ENCODE peak calls at places on chromosomes 4 and X, in ten cellular contexts. T is neural progenitor cell; Q is heart left ventricle; A is right cardiac atrium; E is WERI-Rb-1; B is GM23248; N is esophagus squamous epithelium; M is mesenchymal stem cell; X is heart right ventricle; J is CD8-positive, alpha-beta memory T cell. K is an unnamed sample. For H3K9me3, the result is how much of the 10 kb centered on the place peaks cover.

GRCh38 chr4:81375745-81376144 is 96.0 kb downstream of the RASGEF1B start:
- DNase-seq in T (no peak), Q (no peak), A (no peak), E (no peak), B (no peak), N (no peak), M (no peak), X (no peak), J (no peak), K (no peak)

GRCh38 chr4:80592950-80593349 is 257.4 kb downstream of the CFAP299 start:
- DNase-seq in T (peak), Q (no peak), A (no peak), E (no peak), B (no peak), N (no peak), M (no peak), X (no peak), J (no peak), K (no peak)

GRCh38 chrX:153608821-153609220 is 9.9 kb upstream of the CCNQ start:
- DNase-seq in T (no peak), Q (no peak), A (no peak), E (no peak), B (peak), N (no peak), M (no peak), X (no peak), J (no peak), K (no peak)

GRCh38 chr4:3321295-3321889 is 28.6 kb downstream of the RGS12 start:
- DNase-seq in T (no peak), Q (peak), A (peak), E (no peak), B (peak), N (no peak), M (no peak), X (peak), J (no peak), K (no peak)

GRCh38 chr4:38138363-38138762 is 178.2 kb downstream of the PTTG2 start:
- DNase-seq in T (no peak), Q (no peak), A (no peak), E (no peak), B (no peak), N (no peak), M (no peak), X (no peak), J (no peak), K (no peak)

GRCh38 chr4:78673258-78673817 is 102.8 kb upstream of the BMP2K start:
- DNase-seq in T (no peak), Q (no peak), A (no peak), E (no peak), B (no peak), N (no peak), M (no peak), X (no peak), J (no peak), K (no peak)

GRCh38 chr4:146520894-146521542 is 722 bp downstream of the SLC10A7 start:
- DNase-seq in T (peak), Q (no peak), A (no peak), E (no peak), B (peak), N (no peak), M (peak), X (no peak), J (peak), K (no peak)

GRCh38 chr4:15232725-15233597 is 194.9 kb upstream of the C1QTNF7 start:
- DNase-seq in T (no peak), Q (no peak), A (peak), E (peak), B (peak), N (no peak), M (peak), X (no peak), J (no peak), K (no peak)

GRCh38 chr4:187389420-187389819 is 606.2 kb upstream of the ZFP42 start:
- DNase-seq in T (no peak), Q (no peak), A (no peak), E (no peak), B (no peak), N (no peak), M (no peak), X (no peak), J (no peak), K (no peak)

GRCh38 chr4:26719954-26720552 is 136.2 kb downstream of the TBC1D19 start:
- DNase-seq in T (no peak), Q (no peak), A (no peak), E (no peak), B (peak), N (no peak), M (peak), X (no peak), J (no peak), K (no peak)

GRCh38 chrX:56281789-56282188 is 49.6 kb downstream of the KLF8 start:
- DNase-seq in T (peak), Q (no peak), A (no peak), E (no peak), B (peak), N (no peak), M (peak), X (no peak), J (no peak), K (no peak)

GRCh38 chrX:132860200-132860599 is 98.2 kb downstream of the HS6ST2 start:
- DNase-seq in T (no peak), Q (no peak), A (no peak), E (no peak), B (no peak), N (no peak), M (no peak), X (no peak), J (no peak), K (no peak)

GRCh38 chrX:2679534-2680485 is 11.3 kb upstream of the CD99 start:
- DNase-seq in T (no peak), Q (no peak), A (no peak), E (no peak), B (no peak), N (no peak), M (peak), X (no peak), J (no peak), K (no peak)

GRCh38 chrX:39779952-39780783 is 317.6 kb downstream of the BCOR start:
- DNase-seq in T (peak), Q (no peak), A (no peak), E (no peak), B (no peak), N (no peak), M (no peak), X (no peak), J (no peak), K (no peak)

GRCh38 chr4:74319506-74319905 is 11.2 kb downstream of the EPGN start:
- DNase-seq in T (no peak), Q (no peak), A (no peak), E (no peak), B (no peak), N (no peak), M (no peak), X (no peak), J (no peak), K (no peak)

GRCh38 chr4:55706526-55706925 is 70.4 kb upstream of the NMU start:
- DNase-seq in T (no peak), Q (no peak), A (no peak), E (no peak), B (no peak), N (no peak), M (no peak), X (no peak), J (no peak), K (no peak)

GRCh38 chr4:116180056-116180690 is 905.2 kb downstream of the TRAM1L1 start:
- DNase-seq in T (peak), Q (no peak), A (no peak), E (no peak), B (peak), N (no peak), M (peak), X (no peak), J (no peak), K (no peak)

GRCh38 chr4:153341575-153342090 is 2.9 kb upstream of the MND1 start:
- DNase-seq in T (no peak), Q (no peak), A (no peak), E (no peak), B (peak), N (no peak), M (peak), X (no peak), J (no peak), K (no peak)

GRCh38 chr4:186740822-186741221 is 17.2 kb upstream of the FAT1 start:
- DNase-seq in T (no peak), Q (no peak), A (no peak), E (no peak), B (peak), N (no peak), M (no peak), X (no peak), J (no peak), K (no peak)

GRCh38 chr4:19655666-19656065 is 596.0 kb upstream of the SLIT2 start:
- DNase-seq in T (no peak), Q (no peak), A (no peak), E (no peak), B (no peak), N (no peak), M (no peak), X (no peak), J (no peak), K (no peak)

GRCh38 chr4:60737858-60738257 is 462.3 kb upstream of the ADGRL3 start:
- DNase-seq in T (no peak), Q (no peak), A (no peak), E (no peak), B (no peak), N (no peak), M (peak), X (no peak), J (no peak), K (no peak)

GRCh38 chr4:131119661-131120060 is 2023.7 kb downstream of the C4orf33 start:
- DNase-seq in T (no peak), Q (no peak), A (no peak), E (no peak), B (no peak), N (no peak), M (no peak), X (no peak), J (no peak), K (no peak)

GRCh38 chrX:389021-389441 is 2.3 kb upstream of the PPP2R3B start:
- DNase-seq in T (no peak), Q (no peak), A (peak), E (no peak), B (no peak), N (no peak), M (no peak), X (no peak), J (no peak), K (no peak)

DNA sequence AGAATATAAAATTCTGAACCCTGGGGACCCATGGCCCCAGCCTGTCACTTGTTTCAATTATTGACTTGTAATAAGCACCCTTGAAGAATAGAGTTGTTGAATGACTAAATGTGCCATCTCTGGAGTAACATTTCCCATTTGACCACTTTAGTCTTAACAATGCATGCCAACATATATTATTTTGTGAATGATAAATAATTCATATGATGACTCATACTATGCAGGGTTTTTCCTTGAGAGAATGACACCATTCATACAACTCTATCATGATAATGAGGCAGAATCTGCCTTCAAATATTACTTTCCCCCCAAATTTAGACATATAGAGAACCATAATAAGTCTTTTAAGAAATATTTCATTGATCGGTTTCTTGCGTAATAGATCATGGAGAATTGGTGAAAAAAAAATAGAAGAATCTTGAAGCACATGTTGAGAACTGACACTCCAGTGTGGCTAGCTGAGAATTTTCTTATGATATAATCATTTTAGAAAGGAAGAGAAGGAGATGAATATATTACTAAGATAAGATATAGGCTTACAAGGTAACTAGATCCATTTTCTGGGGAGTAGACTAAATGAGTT is 404.5 kb downstream of the GRXCR1 start:
- DNase-seq in T (no peak), Q (no peak), A (no peak), E (no peak), B (no peak), N (no peak), M (no peak), X (no peak), J (no peak), K (no peak)
- H3K9me3 ChIP-seq in T (under half), Q (under half), A (under half), E (under half), B (under half), N (under half), M (under half), X (under half), J (under half), K (under half)

GRCh38 chr4:183986645-183987528 is 81.8 kb downstream of the STOX2 start:
- DNase-seq in T (no peak), Q (no peak), A (no peak), E (no peak), B (peak), N (no peak), M (no peak), X (no peak), J (no peak), K (no peak)
- H3K4me3 ChIP-seq in T (peak), Q (peak), A (peak), E (no peak), B (peak), N (peak), M (peak), X (peak), J (no peak), K (peak)

GRCh38 chrX:15769300-15769954 is 20.9 kb upstream of the ZRSR2 start:
- DNase-seq in T (peak), Q (no peak), A (no peak), E (no peak), B (no peak), N (no peak), M (peak), X (no peak), J (no peak), K (no peak)
- H3K27ac ChIP-seq in T (peak), Q (no peak), A (no peak), E (no peak), B (no peak), N (no peak), M (no peak), X (no peak), J (no peak), K (no peak)

GRCh38 chr4:184376923-184377322 is 97.4 kb downstream of the IRF2 start:
- DNase-seq in T (no peak), Q (no peak), A (no peak), E (no peak), B (no peak), N (no peak), M (no peak), X (no peak), J (no peak), K (no peak)
- H3K9me3 ChIP-seq in T (under half), Q (under half), A (under half), E (under half), B (under half), N (under half), M (under half), X (under half), J (under half), K (under half)

DNA sequence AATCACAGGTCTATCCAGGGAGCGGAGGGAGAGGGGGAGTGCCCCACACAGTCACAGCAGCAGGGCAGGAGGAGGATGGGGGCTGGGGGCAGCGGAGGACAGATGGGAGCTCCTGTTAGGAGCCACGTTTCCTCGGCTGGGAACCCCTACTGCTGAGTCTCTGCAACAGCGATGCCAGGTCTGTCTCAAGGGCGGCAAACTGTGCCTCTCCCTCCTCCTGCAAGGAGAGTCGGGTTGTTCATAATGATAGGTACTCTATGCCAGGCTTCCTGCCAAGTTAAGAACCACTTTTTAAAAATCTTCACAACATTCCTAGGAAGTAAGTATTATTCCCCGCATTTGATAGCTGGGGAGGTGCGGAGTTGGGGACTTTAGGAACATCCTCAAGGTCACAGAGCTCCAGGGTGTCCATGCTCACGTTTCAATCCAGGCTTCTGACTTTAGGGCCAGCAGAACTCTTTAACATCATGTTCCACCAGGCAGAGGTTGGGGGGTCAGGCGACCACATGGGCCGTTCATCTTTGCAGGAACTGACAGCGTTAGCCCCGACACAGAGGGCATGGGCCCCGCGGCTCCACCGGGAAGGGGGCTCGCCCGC is 98.3 kb upstream of the MAML3 start:
- DNase-seq in T (peak), Q (peak), A (no peak), E (peak), B (no peak), N (no peak), M (no peak), X (peak), J (no peak), K (no peak)
- H3K4me3 ChIP-seq in T (peak), Q (peak), A (peak), E (peak), B (peak), N (peak), M (peak), X (peak), J (no peak), K (peak)

DNA sequence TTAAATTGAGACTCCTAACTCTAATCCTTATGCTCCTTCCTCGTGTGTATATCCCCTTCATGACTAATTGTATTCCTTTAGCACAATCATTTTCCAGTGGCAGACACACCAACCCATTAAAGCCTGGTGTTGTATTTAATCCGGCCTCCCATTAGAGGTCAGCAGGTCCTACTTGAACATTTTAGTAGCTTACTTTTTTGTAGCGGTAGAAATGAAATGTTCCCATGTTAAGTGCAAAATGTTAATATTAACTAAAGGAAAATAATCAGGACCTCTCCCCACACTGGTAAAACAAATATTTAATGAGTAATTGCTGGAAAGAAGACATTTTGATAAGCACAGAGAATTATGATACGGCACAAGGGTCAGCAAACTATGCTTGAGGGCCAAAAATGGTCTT is 3.4 kb downstream of the RAB33B start:
- DNase-seq in T (no peak), Q (no peak), A (no peak), E (no peak), B (peak), N (no peak), M (no peak), X (no peak), J (no peak), K (no peak)
- H3K27ac ChIP-seq in T (no peak), Q (no peak), A (no peak), E (no peak), B (no peak), N (peak), M (no peak), X (no peak), J (no peak), K (no peak)